ENCODE peak calls at places on chromosomes 3 and 15, in seven cellular contexts. S is kidney epithelial cell, B is heart left ventricle, I is astrocyte, L is HCT116, P is GM13976, C is brain microvascular endothelial cell. X is an unnamed sample.

GRCh38 chr15:61034793-61035710 is 194.1 kb downstream of the RORA start:
- DNase-seq in I (peak), S (no peak), L (no peak), C (peak), P (no peak), B (no peak), X (peak)

GRCh38 chr15:57422113-57422754 is 45.9 kb downstream of the CGNL1 start:
- DNase-seq in S (peak), I (no peak), C (no peak), B (no peak), P (no peak), L (no peak), X (no peak)

GRCh38 chr3:155065537-155065936 is 14.6 kb upstream of the MME start:
- DNase-seq in P (no peak), S (peak), C (peak), B (no peak), L (no peak), I (peak), X (no peak)

GRCh38 chr3:149551500-149551899 is 77.0 kb downstream of the TM4SF4 start:
- DNase-seq in P (no peak), S (no peak), B (no peak), I (no peak), L (no peak), C (no peak), X (no peak)

GRCh38 chr15:67304778-67305177 is 50.2 kb downstream of the IQCH start:
- DNase-seq in S (no peak), C (no peak), L (no peak), I (no peak), B (no peak), P (no peak), X (no peak)

GRCh38 chr15:63487076-63487757 is 17.2 kb upstream of the USP3 start:
- DNase-seq in S (no peak), B (peak), I (peak), P (peak), L (peak), C (peak), X (no peak)

GRCh38 chr3:101868534-101869464 is 19.5 kb downstream of the NFKBIZ start:
- DNase-seq in P (no peak), I (peak), L (no peak), S (no peak), C (peak), B (peak), X (no peak)

GRCh38 chr3:22156868-22157267 is 405.9 kb upstream of the ZNF385D start:
- DNase-seq in S (no peak), I (no peak), P (no peak), L (no peak), C (no peak), B (no peak), X (no peak)

GRCh38 chr3:112817271-112817670 is 29.4 kb downstream of the CD200R1L start:
- DNase-seq in B (no peak), L (no peak), P (no peak), S (no peak), I (peak), C (no peak), X (no peak)

GRCh38 chr15:76517910-76518309 is 181.3 kb downstream of the ISL2 start:
- DNase-seq in L (no peak), B (no peak), I (no peak), P (no peak), C (no peak), S (no peak), X (no peak)

GRCh38 chr15:95596487-95596886 is 734.0 kb upstream of the NR2F2 start:
- DNase-seq in C (no peak), P (no peak), L (no peak), B (no peak), I (no peak), S (no peak), X (no peak)

GRCh38 chr3:19885468-19885867 is 48.5 kb downstream of the EFHB start:
- DNase-seq in I (peak), C (peak), L (no peak), S (no peak), B (no peak), P (peak), X (no peak)

GRCh38 chr15:36365963-36366362 is 213.5 kb upstream of the CDIN1 start:
- DNase-seq in C (no peak), B (no peak), S (no peak), L (no peak), I (no peak), P (no peak), X (no peak)

GRCh38 chr3:196619213-196619612 is 20.3 kb upstream of the NRROS start:
- DNase-seq in P (no peak), I (no peak), B (no peak), L (no peak), C (no peak), S (no peak), X (no peak)

GRCh38 chr15:62306851-62307504 is 141.9 kb upstream of the C2CD4B start:
- DNase-seq in S (peak), B (peak), L (peak), C (peak), I (peak), P (peak), X (peak)

GRCh38 chr3:73580343-73580742 is 44.4 kb downstream of the PDZRN3 start:
- DNase-seq in P (no peak), L (no peak), B (no peak), I (peak), C (peak), S (peak), X (no peak)

GRCh38 chr3:165185707-165186327 is 10.4 kb downstream of the SLITRK3 start:
- DNase-seq in B (peak), L (peak), I (peak), P (peak), S (no peak), C (peak), X (peak)

GRCh38 chr3:146037697-146038096 is 123.3 kb downstream of the PLOD2 start:
- DNase-seq in I (no peak), B (no peak), L (no peak), S (no peak), C (no peak), P (no peak), X (no peak)

GRCh38 chr15:29208352-29208751 is 61.3 kb downstream of the NSMCE3 start:
- DNase-seq in S (no peak), I (no peak), P (no peak), B (no peak), L (no peak), C (peak), X (no peak)

GRCh38 chr3:52454235-52454937 is 545 bp upstream of the TNNC1 start:
- DNase-seq in B (peak), I (no peak), S (no peak), P (no peak), C (no peak), L (no peak), X (no peak)

GRCh38 chr3:18767756-18768303 is 342.7 kb upstream of the SATB1 start:
- DNase-seq in C (no peak), B (no peak), P (no peak), I (no peak), L (no peak), S (no peak), X (no peak)

GRCh38 chr3:101268987-101269386 is 51.4 kb downstream of the IMPG2 start:
- DNase-seq in P (no peak), L (no peak), S (no peak), B (no peak), C (no peak), I (no peak), X (no peak)

GRCh38 chr15:75508741-75509532 is 57.4 kb upstream of the SIN3A start:
- DNase-seq in B (no peak), L (peak), I (peak), S (no peak), P (peak), C (peak), X (no peak)

GRCh38 chr3:128383316-128384235 is 83.1 kb downstream of the DNAJB8 start:
- DNase-seq in C (no peak), B (peak), P (no peak), S (peak), L (peak), I (peak), X (no peak)

GRCh38 chr15:74924525-74924924 is 13.3 kb downstream of the COX5A start:
- DNase-seq in L (no peak), C (no peak), B (no peak), I (no peak), S (no peak), P (no peak), X (no peak)

GRCh38 chr3:53589806-53590205 is 95.4 kb downstream of the CACNA1D start:
- DNase-seq in I (no peak), B (no peak), L (no peak), S (no peak), C (no peak), P (no peak), X (no peak)

GRCh38 chr3:37559461-37559860 is 302.2 kb upstream of the CTDSPL start:
- DNase-seq in C (no peak), L (no peak), B (no peak), I (peak), P (no peak), S (peak), X (no peak)

GRCh38 chr3:113867506-113867905 is 28.9 kb downstream of the GRAMD1C start:
- DNase-seq in L (peak), I (peak), S (peak), B (no peak), P (no peak), C (peak), X (no peak)

GRCh38 chr3:122421101-122421500 is 5.2 kb upstream of the WDR5B start:
- DNase-seq in P (no peak), L (no peak), S (no peak), C (no peak), B (no peak), I (no peak), X (no peak)

GRCh38 chr3:122415104-122415744 is 638 bp downstream of the WDR5B start:
- DNase-seq in B (no peak), C (peak), P (peak), I (peak), L (peak), S (peak), X (no peak)

GRCh38 chr3:122414391-122414790 is 1.5 kb downstream of the WDR5B start:
- DNase-seq in P (no peak), B (no peak), I (no peak), S (no peak), L (no peak), C (no peak), X (no peak)

GRCh38 chr3:122416966-122417365 is 1.1 kb upstream of the WDR5B start:
- DNase-seq in I (no peak), S (no peak), B (no peak), C (no peak), L (no peak), P (no peak), X (no peak)

DNA sequence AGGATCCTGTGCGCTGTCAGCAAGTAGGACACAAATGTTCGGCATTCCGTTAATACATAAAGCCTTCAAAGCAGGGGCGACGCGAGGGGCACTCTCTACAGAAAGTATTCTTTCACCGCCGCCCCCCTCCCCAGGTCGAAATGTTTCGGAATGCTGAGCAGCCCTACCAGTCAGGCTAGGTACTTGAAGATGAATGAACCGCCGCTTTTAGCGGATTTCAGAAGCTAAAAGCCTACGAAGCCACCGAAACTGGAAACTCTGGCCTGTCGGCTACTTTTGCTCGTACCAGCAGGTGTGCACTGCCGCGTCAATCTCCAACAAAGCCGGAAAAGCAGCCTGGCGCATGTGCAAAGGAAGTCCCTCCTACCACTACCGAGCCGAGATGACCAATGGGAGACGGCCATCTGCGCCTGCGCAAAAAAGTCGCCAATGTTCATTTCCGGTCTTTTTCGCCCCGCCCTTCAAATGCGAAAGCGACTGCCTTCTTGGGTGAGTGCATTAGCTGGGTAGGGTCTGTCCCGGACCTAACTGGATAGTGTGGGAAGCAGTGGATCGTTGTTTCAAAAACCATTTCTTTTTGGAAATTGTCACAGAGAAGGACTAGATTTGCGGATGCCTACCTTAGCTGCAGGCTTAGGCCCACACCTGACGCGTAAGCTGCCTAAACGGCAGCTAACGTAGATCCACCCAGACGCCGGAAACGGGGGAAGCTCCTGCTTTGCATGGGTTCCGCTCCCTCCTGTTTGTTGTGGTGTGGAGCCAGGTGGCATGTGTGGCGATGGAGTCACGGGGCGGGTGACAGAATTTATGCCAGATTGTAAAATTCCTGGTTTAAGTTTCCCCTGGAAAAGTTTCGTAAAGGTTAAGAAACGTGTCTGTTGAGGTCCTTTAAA is at the start of gene WDR5B:
- DNase-seq in I (peak), S (peak), P (peak), B (peak), C (peak), L (peak), X (peak)
- TF ChIP-seq CTCF in I (no peak), S (peak), P (no peak), B (no peak), C (peak), L (peak), X (peak)

GRCh38 chr3:96813820-96814580 is 394 bp upstream of the EPHA6 start:
- DNase-seq in S (peak), B (peak), P (peak), I (peak), L (no peak), C (peak), X (peak)
- TF ChIP-seq CTCF in S (no peak), B (no peak), P (no peak), I (peak), L (no peak), C (peak), X (peak)

GRCh38 chr3:25872200-25872877 is 82.4 kb downstream of the OXSM start:
- DNase-seq in B (no peak), S (no peak), C (no peak), L (no peak), P (no peak), I (no peak), X (no peak)

GRCh38 chr3:25870452-25870851 is 80.6 kb downstream of the OXSM start:
- DNase-seq in S (no peak), I (no peak), B (no peak), L (no peak), C (no peak), P (no peak), X (no peak)
- TF ChIP-seq CTCF in S (no peak), I (no peak), B (no peak), L (no peak), C (no peak), P (no peak), X (no peak)

GRCh38 chr3:123941150-123941941 is 19.7 kb downstream of the CCDC14 start:
- DNase-seq in B (no peak), S (no peak), P (no peak), I (no peak), C (no peak), L (no peak), X (no peak)
- TF ChIP-seq CTCF in B (no peak), S (no peak), P (no peak), I (no peak), C (peak), L (no peak), X (peak)

GRCh38 chr3:116517308-116517707 is 72.0 kb upstream of the LSAMP start:
- DNase-seq in L (no peak), I (peak), P (peak), B (no peak), C (peak), S (no peak), X (no peak)
- TF ChIP-seq CTCF in L (peak), I (peak), P (peak), B (no peak), C (peak), S (peak), X (no peak)

GRCh38 chr3:14646589-14647413 is 4.8 kb upstream of the CCDC174 start:
- DNase-seq in I (no peak), L (no peak), S (no peak), P (no peak), B (no peak), C (no peak), X (no peak)
- TF ChIP-seq CTCF in I (no peak), L (peak), S (no peak), P (no peak), B (no peak), C (peak), X (no peak)

DNA sequence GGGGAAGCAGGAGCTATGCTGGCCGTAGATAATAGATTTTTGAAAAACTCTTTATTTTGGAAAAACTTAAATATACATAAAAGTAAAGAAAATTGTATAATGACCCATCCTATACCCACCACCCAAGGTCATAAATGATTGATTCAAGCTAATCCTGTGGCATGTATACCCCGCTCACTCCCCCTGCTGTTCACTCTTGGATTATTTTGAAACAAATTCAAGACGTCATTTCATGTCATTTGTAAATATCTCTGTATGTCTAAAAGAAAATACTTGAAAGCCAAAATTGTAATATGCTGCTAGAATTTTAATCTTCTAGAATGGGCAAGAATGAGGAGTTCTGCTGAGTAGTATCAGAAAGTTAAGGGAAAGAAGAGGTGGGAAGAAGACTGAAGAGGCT is 241.7 kb downstream of the FEZF2 start:
- DNase-seq in L (peak), C (no peak), S (no peak), B (no peak), I (no peak), P (no peak), X (no peak)
- TF ChIP-seq CTCF in L (peak), C (peak), S (peak), B (peak), I (peak), P (no peak), X (peak)

X was measured in AG09319.